ENCODE peak calls at places on chromosome 1, in four cellular contexts. B is CD8-positive, alpha-beta T cell; D is dorsolateral prefrontal cortex; Z is CD4-positive, alpha-beta T cell. X is an unnamed sample.

GRCh38 chr1:17545354-17545753 is 5.9 kb downstream of the ARHGEF10L start:
- DNase-seq in Z (no peak), D (no peak), B (no peak), X (no peak)

GRCh38 chr1:27959792-27960603 is at the start of gene XKR8:
- DNase-seq in B (peak), Z (peak), D (peak), X (peak)

GRCh38 chr1:212514056-212514614 is 81.4 kb downstream of the NENF start:
- DNase-seq in Z (no peak), B (no peak), D (no peak), X (no peak)

GRCh38 chr1:180065408-180065807 is 89.3 kb upstream of the QSOX1 start:
- DNase-seq in Z (no peak), B (no peak), D (no peak), X (no peak)

GRCh38 chr1:230186874-230187273 is 119.8 kb downstream of the GALNT2 start:
- DNase-seq in B (no peak), D (no peak), Z (no peak), X (no peak)

GRCh38 chr1:172269644-172270043 is 150.8 kb upstream of the C1orf105 start:
- DNase-seq in B (no peak), D (no peak), Z (no peak), X (no peak)

GRCh38 chr1:4165901-4166300 is 265.8 kb upstream of the C1orf174 start:
- DNase-seq in Z (no peak), B (no peak), D (no peak), X (no peak)

GRCh38 chr1:64396817-64397216 is 73.1 kb upstream of the CACHD1 start:
- DNase-seq in B (no peak), D (no peak), Z (no peak), X (no peak)

GRCh38 chr1:6248798-6249731 is 5.1 kb downstream of the HES3 start:
- DNase-seq in Z (no peak), D (no peak), B (no peak), X (no peak)

GRCh38 chr1:42931108-42931539 is 27.5 kb downstream of the SLC2A1 start:
- DNase-seq in B (peak), Z (peak), D (no peak), X (no peak)

GRCh38 chr1:45785583-45785982 is 17.8 kb upstream of the MAST2 start:
- DNase-seq in D (no peak), B (peak), Z (peak), X (no peak)

GRCh38 chr1:97433520-97434175 is 487.2 kb downstream of the DPYD start:
- DNase-seq in B (no peak), Z (no peak), D (no peak), X (no peak)

GRCh38 chr1:51240096-51240495 is 4.0 kb downstream of the RNF11 start:
- DNase-seq in B (no peak), D (no peak), Z (no peak), X (peak)

GRCh38 chr1:96538883-96539282 is 182.7 kb upstream of the PTBP2 start:
- DNase-seq in D (no peak), Z (no peak), B (no peak), X (no peak)

GRCh38 chr1:215665212-215665611 is 98.1 kb downstream of the KCTD3 start:
- DNase-seq in Z (no peak), B (no peak), D (no peak), X (no peak)

GRCh38 chr1:9070421-9071015 is 1.1 kb upstream of the SLC2A5 start:
- DNase-seq in Z (no peak), B (no peak), D (no peak), X (no peak)

GRCh38 chr1:64031191-64031590 is 172.2 kb upstream of the UBE2U start:
- DNase-seq in B (no peak), Z (no peak), D (no peak), X (no peak)

GRCh38 chr1:20716232-20716631 is 1.6 kb downstream of the KIF17 start:
- DNase-seq in Z (no peak), D (no peak), B (no peak), X (no peak)

GRCh38 chr1:33322109-33322508 is 1.2 kb upstream of the A3GALT2 start:
- DNase-seq in B (no peak), Z (no peak), D (no peak), X (no peak)

GRCh38 chr1:21705303-21705980 is 36.3 kb upstream of the RAP1GAP start:
- DNase-seq in D (no peak), Z (no peak), B (no peak), X (peak)

GRCh38 chr1:221781102-221781744 is 39.3 kb upstream of the DUSP10 start:
- DNase-seq in D (no peak), Z (no peak), B (no peak), X (no peak)

GRCh38 chr1:16605532-16605931 is 7.8 kb downstream of the NBPF1 start:
- DNase-seq in D (no peak), Z (no peak), B (no peak), X (no peak)

DNA sequence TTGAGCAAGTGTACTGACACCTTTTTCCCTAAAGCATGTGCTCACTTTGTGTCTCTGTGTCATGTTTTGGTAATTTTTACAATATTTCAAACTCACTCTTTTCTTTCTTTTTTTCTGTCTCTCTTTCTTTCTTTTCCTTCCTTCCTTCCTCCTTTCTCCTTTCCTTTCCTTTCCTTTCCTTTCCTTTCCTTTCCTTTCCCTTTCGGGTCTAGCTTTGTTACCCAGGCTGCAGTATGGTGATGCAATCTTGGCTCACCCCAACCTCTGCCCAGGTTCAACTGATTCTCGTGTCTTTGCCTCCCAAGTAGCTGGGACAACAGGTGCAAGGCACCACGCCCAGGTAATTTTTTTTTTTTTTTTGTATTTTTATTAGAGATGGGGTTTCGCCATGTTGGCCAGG is 60.4 kb upstream of the TINAGL1 start:
- DNase-seq in B (no peak), Z (no peak), D (no peak), X (no peak)
- H3K27ac ChIP-seq in B (no peak), Z (no peak), D (no peak), X (no peak)

GRCh38 chr1:225442156-225442555 is 14.3 kb upstream of the LBR start:
- DNase-seq in B (no peak), D (no peak), Z (no peak), X (no peak)
- H3K27ac ChIP-seq in B (no peak), D (no peak), Z (peak), X (no peak)

GRCh38 chr1:161772397-161772796 is 6.3 kb downstream of the ATF6 start:
- DNase-seq in B (no peak), Z (no peak), D (no peak), X (no peak)
- H3K27ac ChIP-seq in B (no peak), Z (peak), D (no peak), X (no peak)

DNA sequence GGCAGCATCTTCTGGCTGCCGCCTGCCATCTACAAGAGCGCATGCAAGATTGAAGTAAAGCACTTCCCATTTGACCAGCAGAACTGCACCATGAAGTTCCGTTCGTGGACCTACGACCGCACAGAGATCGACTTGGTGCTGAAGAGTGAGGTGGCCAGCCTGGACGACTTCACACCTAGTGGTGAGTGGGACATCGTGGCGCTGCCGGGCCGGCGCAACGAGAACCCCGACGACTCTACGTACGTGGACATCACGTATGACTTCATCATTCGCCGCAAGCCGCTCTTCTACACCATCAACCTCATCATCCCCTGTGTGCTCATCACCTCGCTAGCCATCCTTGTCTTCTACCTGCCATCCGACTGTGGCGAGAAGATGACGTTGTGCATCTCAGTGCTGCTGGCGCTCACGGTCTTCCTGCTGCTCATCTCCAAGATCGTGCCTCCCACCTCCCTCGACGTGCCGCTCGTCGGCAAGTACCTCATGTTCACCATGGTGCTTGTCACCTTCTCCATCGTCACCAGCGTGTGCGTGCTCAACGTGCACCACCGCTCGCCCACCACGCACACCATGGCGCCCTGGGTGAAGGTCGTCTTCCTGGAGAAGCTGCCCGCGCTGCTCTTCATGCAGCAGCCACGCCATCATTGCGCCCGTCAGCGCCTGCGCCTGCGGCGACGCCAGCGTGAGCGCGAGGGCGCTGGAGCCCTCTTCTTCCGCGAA is 3.8 kb downstream of the CHRNB2 start:
- DNase-seq in Z (no peak), D (no peak), B (no peak), X (no peak)
- H3K27ac ChIP-seq in Z (no peak), D (no peak), B (no peak), X (no peak)

GRCh38 chr1:171188388-171189266 is 3.5 kb downstream of the FMO2 start:
- DNase-seq in Z (peak), D (no peak), B (no peak), X (no peak)
- H3K27ac ChIP-seq in Z (no peak), D (no peak), B (no peak), X (no peak)

GRCh38 chr1:227884370-227885134 is 63.2 kb downstream of the WNT9A start:
- DNase-seq in D (no peak), Z (no peak), B (no peak), X (no peak)
- H3K27ac ChIP-seq in D (no peak), Z (peak), B (no peak), X (no peak)

GRCh38 chr1:14943516-14943851 is 210.1 kb upstream of the TMEM51 start:
- DNase-seq in Z (no peak), D (no peak), B (no peak), X (no peak)
- H3K27ac ChIP-seq in Z (no peak), D (peak), B (no peak), X (peak)

DNA sequence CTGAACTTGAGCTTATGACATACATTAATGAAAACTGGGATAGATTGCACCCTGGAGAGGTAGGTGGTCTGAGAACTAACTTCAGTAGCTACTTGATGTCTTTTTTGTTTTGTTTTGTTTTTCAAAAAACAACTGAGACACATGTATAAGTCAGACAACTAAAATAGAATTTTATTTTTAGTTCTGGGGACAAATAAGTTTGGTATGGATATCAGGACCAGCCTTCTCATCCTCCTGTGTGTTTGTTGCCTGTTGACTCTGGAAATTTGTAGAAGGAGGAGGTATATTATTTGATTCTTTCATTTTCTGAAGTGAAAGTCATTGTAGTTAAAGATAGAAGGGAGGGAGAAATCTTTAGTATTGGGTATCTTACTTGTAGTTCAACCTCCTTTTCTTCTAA is 41.5 kb downstream of the MTF2 start:
- DNase-seq in D (no peak), B (no peak), Z (no peak), X (no peak)
- H3K27ac ChIP-seq in D (no peak), B (no peak), Z (no peak), X (no peak)

X was measured in substantia nigra.